ENCODE peak calls at places on chromosomes 7 and 10, in seven cellular contexts. W is activated CD8-positive, alpha-beta memory T cell treated with anti-CD3 and anti-CD28 coated beads, Interleukin-2, amount 10 ng/mL, durations not matched to agents 7 days and 5 days; H is CD8-positive, alpha-beta memory T cell; N is NCI-H748 treated with DMSO at 0.1 percent for 48 hours; S is prostate gland; L is ureter; A is ovary. D is an unnamed sample.

GRCh38 chr10:130812381-130813148 is 499.0 kb downstream of the TCERG1L start:
- DNase-seq in A (no peak), L (no peak), S (no peak), H (no peak), W (peak; percentile 15), N (no peak), D (no peak)

GRCh38 chr10:22005763-22006162 is 2.2 kb upstream of the DNAJC1 start:
- DNase-seq in N (no peak), A (no peak), H (no peak), S (no peak), L (no peak), W (no peak), D (no peak)

GRCh38 chr10:93600861-93601773 is at the start of gene RBP4:
- DNase-seq in S (no peak), L (no peak), A (peak; percentile 17), H (no peak), N (no peak), W (peak; percentile 9), D (no peak)

GRCh38 chr10:101767600-101767945 is 8.3 kb downstream of the FGF8 start:
- DNase-seq in W (no peak), S (no peak), L (no peak), N (no peak), A (no peak), H (no peak), D (no peak)

GRCh38 chr10:58435297-58435696 is 50.1 kb downstream of the TFAM start:
- DNase-seq in S (no peak), A (no peak), H (no peak), L (no peak), W (peak; percentile 44), N (no peak), D (no peak)

GRCh38 chr7:72017756-72018155 is 394.4 kb downstream of the CALN1 start:
- DNase-seq in H (no peak), W (no peak), A (no peak), L (no peak), N (no peak), S (no peak), D (no peak)

GRCh38 chr10:62754963-62755362 is 49.6 kb upstream of the ADO start:
- DNase-seq in H (no peak), W (no peak), L (no peak), A (no peak), S (no peak), N (no peak), D (no peak)

GRCh38 chr7:37421820-37422219 is 26.8 kb downstream of the ELMO1 start:
- DNase-seq in N (no peak), H (no peak), W (no peak), A (no peak), L (no peak), S (no peak), D (no peak)

GRCh38 chr10:10642741-10643280 is 374.9 kb upstream of the CELF2 start:
- DNase-seq in H (no peak), N (no peak), W (no peak), L (peak; percentile 59), A (peak; percentile 68), S (no peak), D (no peak)

GRCh38 chr10:28331821-28332220 is 29.0 kb upstream of the MPP7 start:
- DNase-seq in L (no peak), N (no peak), H (no peak), W (no peak), A (no peak), S (no peak), D (no peak)

GRCh38 chr10:85642082-85642420 is 724.5 kb downstream of the GRID1 start:
- DNase-seq in L (no peak), A (no peak), H (no peak), S (no peak), W (no peak), N (no peak), D (no peak)

GRCh38 chr10:131862548-131862947 is 38.3 kb upstream of the PPP2R2D start:
- DNase-seq in H (no peak), W (no peak), S (no peak), N (no peak), A (no peak), L (no peak), D (peak; percentile 22)

GRCh38 chr10:116722736-116723427 is 19.5 kb downstream of the HSPA12A start:
- DNase-seq in L (no peak), W (no peak), N (no peak), H (no peak), S (no peak), A (no peak), D (no peak)

GRCh38 chr7:120554960-120555571 is 282.1 kb downstream of the KCND2 start:
- DNase-seq in S (no peak), L (no peak), A (peak; percentile 19), N (peak; percentile 57), W (no peak), H (no peak), D (peak; percentile 53)

GRCh38 chr10:46304671-46305429 is 18.1 kb downstream of the ANTXRL start:
- DNase-seq in W (no peak), S (no peak), H (no peak), A (peak; percentile 6), N (no peak), L (no peak), D (no peak)

GRCh38 chr7:122219253-122219865 is 75.3 kb upstream of the AASS start:
- DNase-seq in L (no peak), S (no peak), N (no peak), A (no peak), H (no peak), W (no peak), D (peak; percentile 30)

GRCh38 chr10:62803993-62804383 is 532 bp upstream of the ADO start:
- DNase-seq in W (no peak), L (no peak), H (no peak), A (peak; percentile 91), S (no peak), N (no peak), D (peak; percentile 16)

GRCh38 chr7:36820527-36821170 is 96.4 kb upstream of the AOAH start:
- DNase-seq in N (no peak), W (no peak), A (no peak), S (no peak), H (no peak), L (no peak), D (no peak)

GRCh38 chr10:21078410-21079329 is 181.6 kb upstream of the NEBL start:
- DNase-seq in A (peak; percentile 65), L (peak; percentile 68), S (peak; percentile 69), W (no peak), N (peak; percentile 60), H (no peak), D (peak; percentile 63)

GRCh38 chr10:13922591-13922990 is 335.8 kb downstream of the PRPF18 start:
- DNase-seq in H (no peak), A (no peak), L (no peak), S (no peak), N (no peak), W (no peak), D (no peak)

GRCh38 chr10:35089641-35090161 is 440 bp downstream of the CUL2 start:
- DNase-seq in S (no peak), H (peak; percentile 1), A (no peak), N (no peak), L (peak; percentile 42), W (peak; percentile 51), D (no peak)

GRCh38 chr7:155878250-155878649 is 66.0 kb upstream of the SHH start:
- DNase-seq in N (no peak), L (peak; percentile 32), W (peak; percentile 26), A (no peak), S (no peak), H (no peak), D (no peak)

GRCh38 chr7:55365103-55365679 is at the start of gene LANCL2:
- DNase-seq in H (peak; percentile 24), S (peak; percentile 36), N (peak; percentile 8), W (no peak), A (no peak), L (no peak), D (peak; percentile 73)

GRCh38 chr10:122258136-122259074 is 12.7 kb upstream of the BTBD16 start:
- DNase-seq in S (no peak), H (no peak), L (no peak), A (no peak), W (no peak), N (no peak), D (no peak)

GRCh38 chr10:86106616-86107015 is 260.0 kb downstream of the GRID1 start:
- DNase-seq in H (no peak), W (no peak), A (no peak), L (no peak), N (no peak), S (no peak), D (no peak)

GRCh38 chr7:80133361-80134104 is 1.1 kb upstream of the GNAI1 start:
- DNase-seq in H (no peak), A (no peak), W (no peak), N (no peak), L (no peak), S (no peak), D (no peak)

GRCh38 chr7:78420001-78420400 is 621.4 kb downstream of the PHTF2 start:
- DNase-seq in W (no peak), S (no peak), H (no peak), A (no peak), N (peak; percentile 11), L (no peak), D (no peak)

GRCh38 chr7:68619476-68619875 is 978.8 kb upstream of the AUTS2 start:
- DNase-seq in H (no peak), L (no peak), N (no peak), A (no peak), S (no peak), W (no peak), D (no peak)

GRCh38 chr7:36408589-36408988 is 18.9 kb downstream of the ANLN start:
- DNase-seq in N (no peak), S (no peak), W (no peak), L (no peak), A (no peak), H (no peak), D (no peak)

GRCh38 chr7:73742338-73742752 is 3.7 kb upstream of the ABHD11 start:
- DNase-seq in L (peak; percentile 61), N (peak; percentile 30), A (peak; percentile 17), H (no peak), S (no peak), W (no peak), D (peak; percentile 45)

GRCh38 chr7:371779-372545 is 82.0 kb downstream of the FOXL3 start:
- DNase-seq in A (no peak), L (no peak), H (no peak), S (no peak), N (no peak), W (no peak), D (no peak)

GRCh38 chr10:69910566-69910965 is 108.9 kb downstream of the COL13A1 start:
- DNase-seq in L (no peak), A (no peak), W (no peak), S (no peak), N (no peak), H (no peak), D (no peak)

GRCh38 chr10:117322258-117322657 is 53.0 kb downstream of the PDZD8 start:
- DNase-seq in N (no peak), S (no peak), A (no peak), L (no peak), H (no peak), W (no peak), D (no peak)

GRCh38 chr10:12279281-12279680 is 70.1 kb upstream of the CAMK1D start:
- DNase-seq in L (no peak), H (no peak), W (no peak), N (no peak), A (no peak), S (no peak), D (no peak)

GRCh38 chr10:28587270-28587969 is 54.5 kb downstream of the WAC start:
- DNase-seq in H (no peak), L (no peak), S (no peak), N (no peak), W (no peak), A (no peak), D (no peak)